ENCODE peak calls at places on chromosomes 11 and 22, in six cellular contexts. S is stimulated activated effector memory CD8-positive, alpha-beta T cell treated with anti-CD3 and anti-CD28 coated beads, Interleukin-12 subunit alpha, Interleukin-12 subunit beta, amount 100 ng/mL, for 72 hours; C is NCI-H1417; V is occipital lobe; Z is ACHN; A is mesendoderm. N is an unnamed sample.

GRCh38 chr11:11857769-11858168 is 16.0 kb downstream of the USP47 start:
- DNase-seq in S (no peak), C (no peak), V (no peak), Z (peak), A (peak), N (no peak)

GRCh38 chr22:25013634-25014033 is 61.1 kb downstream of the KIAA1671 start:
- DNase-seq in S (no peak), C (peak), V (no peak), Z (no peak), A (no peak), N (no peak)

GRCh38 chr11:104918113-104918824 is 20.0 kb upstream of the CASP12 start:
- DNase-seq in S (no peak), C (no peak), V (no peak), Z (peak), A (no peak), N (no peak)

GRCh38 chr11:14554959-14555358 is 34.8 kb upstream of the PSMA1 start:
- DNase-seq in S (no peak), C (no peak), V (no peak), Z (no peak), A (no peak), N (no peak)

GRCh38 chr11:71364806-71365205 is 83.4 kb downstream of the DHCR7 start:
- DNase-seq in S (no peak), C (no peak), V (no peak), Z (no peak), A (no peak), N (no peak)

GRCh38 chr11:100790073-100790472 is 103.0 kb downstream of the ARHGAP42 start:
- DNase-seq in S (no peak), C (no peak), V (no peak), Z (no peak), A (no peak), N (no peak)

GRCh38 chr11:117781650-117782049 is 15.4 kb downstream of the DSCAML1 start:
- DNase-seq in S (no peak), C (no peak), V (no peak), Z (no peak), A (no peak), N (no peak)

GRCh38 chr22:38706101-38706884 is 549 bp downstream of the GTPBP1 start:
- DNase-seq in S (no peak), C (peak), V (no peak), Z (peak), A (peak), N (no peak)

GRCh38 chr11:134432776-134433175 is 20.7 kb upstream of the B3GAT1 start:
- DNase-seq in S (no peak), C (no peak), V (no peak), Z (no peak), A (no peak), N (no peak)